ENCODE peak calls at places on chromosome 5, in eight cellular contexts. I is mesenchymal stem cell, K is nephron progenitor cell, F is hepatocyte, Y is T follicular helper cell, A is RPMI8226, H is HT-29, Q is NCI-H774. N is an unnamed sample.

GRCh38 chr5:113204525-113205161 is 228.0 kb downstream of the DCP2 start:
- DNase-seq in Q (no peak), K (no peak), F (no peak), Y (no peak), A (no peak), H (no peak), I (peak), N (no peak)

GRCh38 chr5:158951951-158952545 is 147.7 kb downstream of the EBF1 start:
- DNase-seq in Q (no peak), I (no peak), Y (no peak), H (no peak), K (no peak), F (no peak), A (no peak), N (no peak)

GRCh38 chr5:6734243-6734695 is 21.0 kb downstream of the TENT4A start:
- DNase-seq in K (no peak), A (no peak), I (no peak), H (no peak), F (no peak), Y (no peak), Q (no peak), N (no peak)

GRCh38 chr5:25190521-25191000 is 545.8 kb upstream of the CDH10 start:
- DNase-seq in K (no peak), F (no peak), Q (no peak), H (no peak), I (no peak), A (no peak), Y (no peak), N (no peak)

GRCh38 chr5:75375414-75375813 is 38.4 kb downstream of the HMGCR start:
- DNase-seq in I (no peak), H (no peak), F (no peak), Q (no peak), Y (no peak), A (no peak), K (no peak), N (no peak)

GRCh38 chr5:44321176-44321575 is 68.0 kb downstream of the FGF10 start:
- DNase-seq in A (no peak), K (no peak), H (no peak), Q (no peak), I (no peak), F (no peak), Y (no peak), N (no peak)

GRCh38 chr5:1298723-1299510 is 4.0 kb upstream of the TERT start:
- DNase-seq in I (no peak), F (peak), A (no peak), Q (no peak), H (no peak), Y (no peak), K (peak), N (no peak)

GRCh38 chr5:112757468-112758208 is 20.0 kb downstream of the APC start:
- DNase-seq in Y (no peak), F (peak), A (peak), I (peak), H (peak), Q (peak), K (no peak), N (peak)

GRCh38 chr5:127031147-127031862 is 947 bp upstream of the MARCHF3 start:
- DNase-seq in Y (peak), F (peak), Q (no peak), I (no peak), A (peak), H (no peak), K (peak), N (no peak)

GRCh38 chr5:110401881-110402280 is 324.6 kb downstream of the TMEM232 start:
- DNase-seq in F (no peak), K (no peak), A (peak), H (no peak), I (peak), Q (no peak), Y (no peak), N (no peak)

GRCh38 chr5:120934003-120934402 is 469.9 kb downstream of the PRR16 start:
- DNase-seq in Y (no peak), H (no peak), F (no peak), I (no peak), Q (no peak), K (no peak), A (no peak), N (no peak)

GRCh38 chr5:147188200-147189108 is 46.4 kb upstream of the STK32A start:
- DNase-seq in Q (peak), H (peak), F (peak), A (peak), Y (peak), I (peak), K (peak), N (peak)

GRCh38 chr5:31192442-31192841 is 1.0 kb upstream of the CDH6 start:
- DNase-seq in K (no peak), Y (no peak), A (no peak), F (no peak), H (no peak), I (no peak), Q (no peak), N (no peak)

GRCh38 chr5:60652206-60652605 is 47.8 kb downstream of the DEPDC1B start:
- DNase-seq in Y (no peak), F (no peak), A (no peak), I (peak), Q (no peak), K (no peak), H (no peak), N (no peak)

GRCh38 chr5:132458651-132459030 is 31.9 kb downstream of the IRF1 start:
- DNase-seq in I (peak), K (no peak), F (no peak), Q (no peak), A (peak), Y (no peak), H (peak), N (no peak)

GRCh38 chr5:32421075-32421474 is 23.5 kb downstream of the ZFR start:
- DNase-seq in Q (no peak), K (no peak), F (no peak), I (no peak), H (no peak), Y (no peak), A (peak), N (no peak)

GRCh38 chr5:64206653-64207052 is 41.0 kb downstream of the RNF180 start:
- DNase-seq in I (no peak), H (no peak), Q (no peak), A (peak), Y (no peak), F (no peak), K (no peak), N (no peak)

GRCh38 chr5:32390819-32391591 is 53.5 kb downstream of the ZFR start:
- DNase-seq in A (no peak), H (peak), K (no peak), Q (no peak), I (peak), Y (no peak), F (peak), N (no peak)

GRCh38 chr5:2756211-2756746 is 4.8 kb upstream of the IRX2 start:
- DNase-seq in H (no peak), I (no peak), A (peak), F (peak), Y (no peak), K (peak), Q (peak), N (no peak)

GRCh38 chr5:79856456-79857055 is 134.5 kb downstream of the MTX3 start:
- DNase-seq in A (no peak), Q (no peak), K (no peak), I (no peak), H (no peak), F (no peak), Y (no peak), N (no peak)

GRCh38 chr5:136087961-136088871 is 44.4 kb upstream of the SMAD5 start:
- DNase-seq in I (no peak), K (no peak), Y (no peak), F (no peak), H (peak), A (no peak), Q (no peak), N (no peak)

GRCh38 chr5:177370488-177371119 is 12.9 kb downstream of the RGS14 start:
- DNase-seq in I (peak), Q (peak), F (peak), K (peak), Y (no peak), H (peak), A (no peak), N (no peak)

GRCh38 chr5:16791036-16791705 is 144.9 kb downstream of the MYO10 start:
- DNase-seq in I (peak), H (peak), Y (no peak), A (peak), K (peak), F (peak), Q (peak), N (peak)

GRCh38 chr5:76074487-76074886 is 8.7 kb upstream of the SV2C start:
- DNase-seq in F (no peak), K (peak), H (peak), A (peak), I (no peak), Q (no peak), Y (no peak), N (no peak)

GRCh38 chr5:132785864-132786263 is 8.8 kb upstream of the SEPTIN8 start:
- DNase-seq in A (no peak), Q (no peak), H (no peak), I (no peak), Y (no peak), F (no peak), K (no peak), N (no peak)

GRCh38 chr5:175520321-175520720 is 42.0 kb downstream of the SFXN1 start:
- DNase-seq in Q (no peak), K (no peak), H (no peak), I (no peak), F (no peak), A (no peak), Y (no peak), N (no peak)

GRCh38 chr5:172944741-172945140 is 14.5 kb upstream of the RPL26L1 start:
- DNase-seq in A (no peak), Q (no peak), K (no peak), Y (no peak), F (no peak), H (no peak), I (no peak), N (no peak)

GRCh38 chr5:113846941-113847340 is 333.4 kb downstream of the YTHDC2 start:
- DNase-seq in F (peak), Y (no peak), Q (no peak), K (no peak), A (no peak), I (no peak), H (no peak), N (no peak)

GRCh38 chr5:178074266-178074952 is 38.9 kb upstream of the N4BP3 start:
- DNase-seq in Y (no peak), A (peak), Q (no peak), K (no peak), I (no peak), H (no peak), F (peak), N (no peak)

GRCh38 chr5:158873115-158873514 is 226.6 kb downstream of the EBF1 start:
- DNase-seq in K (no peak), Q (no peak), F (no peak), I (no peak), A (no peak), H (no peak), Y (no peak), N (no peak)

GRCh38 chr5:159206368-159206767 is 3.0 kb downstream of the RNF145 start:
- DNase-seq in K (no peak), F (no peak), H (no peak), I (no peak), Q (no peak), Y (no peak), A (no peak), N (no peak)